ENCODE peak calls at places on chromosomes 6 and 20, in seven cellular contexts. J, A, K, Z, W, L and R are unnamed samples. For H3K4me1 and H3K36me3, the result is how much of the 10 kb centered on the place peaks cover.

GRCh38 chr20:62551408-62552323 is 75.9 kb upstream of the GATA5 start:
- DNase-seq in W (no peak), A (no peak), K (no peak), Z (no peak), L (no peak), J (no peak), R (no peak)

GRCh38 chr20:46156065-46156464 is 38.0 kb downstream of the CD40 start:
- DNase-seq in A (no peak), L (no peak), W (no peak), K (no peak), J (no peak), Z (no peak), R (no peak)

GRCh38 chr6:157381631-157382621 is 936 bp downstream of the ZDHHC14 start:
- DNase-seq in A (peak), Z (peak), J (peak), L (peak), K (peak), W (peak), R (peak)

GRCh38 chr6:33905081-33905609 is 101.3 kb upstream of the MLN start:
- DNase-seq in J (no peak), K (no peak), L (no peak), Z (no peak), A (no peak), W (no peak), R (no peak)

GRCh38 chr6:92810913-92811312 is 608.4 kb downstream of the EPHA7 start:
- DNase-seq in A (no peak), J (peak), K (no peak), W (no peak), Z (no peak), L (no peak), R (no peak)

GRCh38 chr20:51037499-51038110 is 14.7 kb upstream of the KCNG1 start:
- DNase-seq in Z (no peak), W (no peak), A (no peak), K (no peak), L (no peak), J (no peak), R (no peak)

GRCh38 chr6:113732384-113732966 is 124.7 kb upstream of the MARCKS start:
- DNase-seq in W (peak), Z (no peak), A (peak), L (no peak), J (no peak), K (no peak), R (no peak)

GRCh38 chr6:156107514-156108150 is 652.0 kb upstream of the NOX3 start:
- DNase-seq in W (no peak), K (no peak), L (no peak), Z (no peak), A (no peak), J (no peak), R (no peak)

GRCh38 chr20:48831702-48832422 is 4.1 kb upstream of the PREX1 start:
- DNase-seq in L (no peak), Z (peak), W (peak), A (peak), K (no peak), J (peak), R (no peak)

GRCh38 chr20:7629880-7630279 is 310.4 kb downstream of the HAO1 start:
- DNase-seq in K (no peak), A (no peak), L (no peak), J (no peak), Z (no peak), W (no peak), R (no peak)

GRCh38 chr20:19520261-19520660 is 237.8 kb upstream of the RIN2 start:
- DNase-seq in Z (no peak), W (no peak), J (no peak), A (no peak), L (no peak), K (no peak), R (no peak)

GRCh38 chr6:144662812-144663211 is 377.7 kb downstream of the UTRN start:
- DNase-seq in A (no peak), Z (no peak), J (no peak), L (no peak), K (no peak), W (no peak), R (no peak)

GRCh38 chr6:108510461-108511319 is 50.0 kb upstream of the FOXO3 start:
- DNase-seq in W (no peak), K (no peak), J (no peak), A (no peak), Z (no peak), L (no peak), R (no peak)

GRCh38 chr6:133707456-133707855 is 181.5 kb upstream of the TCF21 start:
- DNase-seq in W (no peak), Z (no peak), K (no peak), L (no peak), J (no peak), A (no peak), R (peak)

GRCh38 chr6:158991017-158991723 is 8.8 kb downstream of the RSPH3 start:
- DNase-seq in K (no peak), L (no peak), J (no peak), A (no peak), Z (no peak), W (no peak), R (no peak)

GRCh38 chr20:2617099-2617714 is 35.2 kb upstream of the NOP56 start:
- DNase-seq in J (peak), K (no peak), W (no peak), A (no peak), Z (no peak), L (no peak), R (no peak)

GRCh38 chr6:165599596-165600487 is 63.2 kb downstream of the PDE10A start:
- DNase-seq in A (no peak), Z (no peak), J (no peak), K (no peak), L (no peak), W (no peak), R (no peak)

GRCh38 chr6:111342913-111343312 is 140.1 kb downstream of the REV3L start:
- DNase-seq in W (no peak), A (no peak), J (no peak), K (no peak), L (no peak), Z (no peak), R (no peak)

GRCh38 chr20:60062431-60063336 is 104.5 kb downstream of the CDH26 start:
- DNase-seq in K (no peak), W (peak), A (no peak), Z (no peak), L (no peak), J (no peak), R (peak)

GRCh38 chr6:119541132-119541905 is 191.8 kb upstream of the MAN1A1 start:
- DNase-seq in A (no peak), J (no peak), K (no peak), W (no peak), L (no peak), Z (peak), R (peak)

GRCh38 chr20:49539481-49540231 is 28.3 kb downstream of the PTGIS start:
- DNase-seq in J (no peak), K (no peak), Z (no peak), A (no peak), W (no peak), L (no peak), R (no peak)

GRCh38 chr20:20568604-20569205 is 143.7 kb downstream of the RALGAPA2 start:
- DNase-seq in K (peak), Z (peak), W (no peak), L (no peak), J (no peak), A (no peak), R (no peak)

GRCh38 chr6:31180500-31180899 is 10.0 kb upstream of the POU5F1 start:
- DNase-seq in L (peak), W (peak), A (peak), K (no peak), Z (no peak), J (peak), R (no peak)

GRCh38 chr6:141164042-141164748 is 968.5 kb upstream of the GJE1 start:
- DNase-seq in K (no peak), Z (peak), A (peak), W (no peak), J (no peak), L (no peak), R (no peak)

GRCh38 chr6:10411131-10411914 is 3.6 kb downstream of the TFAP2A start:
- DNase-seq in L (no peak), Z (no peak), J (no peak), K (no peak), W (no peak), A (no peak), R (no peak)

GRCh38 chr20:19756756-19757486 is 1.1 kb upstream of the RIN2 start:
- DNase-seq in J (no peak), A (no peak), L (no peak), Z (no peak), W (no peak), K (no peak), R (no peak)

GRCh38 chr20:57749131-57749690 is 39.4 kb upstream of the PMEPA1 start:
- DNase-seq in L (no peak), Z (no peak), K (no peak), W (no peak), A (peak), J (peak), R (no peak)

GRCh38 chr6:165647041-165647440 is 16.0 kb downstream of the PDE10A start:
- DNase-seq in J (no peak), Z (no peak), K (no peak), W (no peak), A (no peak), L (no peak), R (no peak)

GRCh38 chr20:48265791-48266190 is 480.5 kb upstream of the SULF2 start:
- DNase-seq in J (no peak), K (no peak), Z (no peak), L (no peak), W (no peak), A (no peak), R (no peak)

GRCh38 chr6:28727559-28728211 is 196.1 kb downstream of the TRIM27 start:
- DNase-seq in L (no peak), K (no peak), J (no peak), W (no peak), Z (no peak), A (no peak), R (no peak)

GRCh38 chr20:57627972-57628650 is 7.9 kb upstream of the ZBP1 start:
- DNase-seq in K (no peak), W (no peak), A (peak), Z (peak), J (no peak), L (peak), R (no peak)

GRCh38 chr6:17580518-17581048 is 19.5 kb upstream of the FAM8A1 start:
- DNase-seq in J (peak), Z (no peak), L (peak), K (peak), W (peak), A (peak), R (peak)

GRCh38 chr6:39882567-39882953 is 51.7 kb downstream of the MOCS1 start:
- DNase-seq in A (peak), Z (no peak), W (no peak), L (peak), K (no peak), J (no peak), R (peak)

GRCh38 chr6:137341721-137342195 is 122.6 kb upstream of the IFNGR1 start:
- DNase-seq in A (peak), W (peak), Z (peak), K (peak), J (peak), L (no peak), R (no peak)

GRCh38 chr6:24905485-24905884 is 30.3 kb downstream of the RIPOR2 start:
- DNase-seq in A (no peak), Z (no peak), J (no peak), K (no peak), W (no peak), L (no peak), R (no peak)
- H3K4me1 ChIP-seq in A (under half), Z (under half), J (under half), K (half or more), W (half or more), L (under half), R (under half)

DNA sequence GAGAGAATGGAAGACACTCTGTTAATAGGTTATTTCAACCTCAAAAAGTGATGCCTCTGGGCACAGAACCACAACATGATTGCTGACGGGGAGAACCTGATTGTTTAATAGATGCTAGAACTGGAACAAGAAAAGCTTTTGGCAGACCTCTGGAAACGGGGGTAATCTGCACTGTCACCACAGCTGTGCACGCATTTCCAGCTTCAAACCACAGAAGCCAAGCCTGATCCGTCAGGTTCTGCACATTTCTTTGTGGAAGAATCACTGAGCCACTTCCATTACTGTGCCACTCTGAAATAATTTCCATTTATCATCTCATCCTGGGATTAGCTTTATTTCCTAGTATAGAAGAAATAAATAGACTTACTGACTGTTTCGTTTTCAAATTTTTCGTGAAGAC is 309.3 kb downstream of the FARS2 start:
- DNase-seq in W (no peak), K (no peak), A (no peak), L (no peak), J (no peak), Z (no peak), R (no peak)
- H3K27ac ChIP-seq in W (no peak), K (no peak), A (no peak), L (no peak), J (no peak), Z (no peak), R (no peak)

GRCh38 chr20:31764641-31765305 is 25.7 kb downstream of the TPX2 start:
- DNase-seq in A (no peak), L (no peak), Z (no peak), J (no peak), W (no peak), K (no peak), R (peak)
- H3K36me3 ChIP-seq in A (under half), L (under half), Z (under half), J (under half), W (under half), K (under half), R (half or more)

GRCh38 chr6:20840675-20841074 is 306.4 kb downstream of the CDKAL1 start:
- DNase-seq in Z (no peak), A (no peak), L (no peak), W (no peak), J (no peak), K (no peak), R (no peak)
- H3K4me1 ChIP-seq in Z (under half), A (under half), L (under half), W (under half), J (under half), K (under half), R (under half)

GRCh38 chr6:145893586-145893985 is 70.6 kb downstream of the SHPRH start:
- DNase-seq in K (no peak), A (no peak), J (no peak), Z (no peak), L (no peak), W (no peak), R (no peak)

GRCh38 chr6:145891126-145891525 is 73.0 kb downstream of the SHPRH start:
- DNase-seq in Z (no peak), L (no peak), J (no peak), W (no peak), A (no peak), K (no peak), R (peak)

GRCh38 chr6:145892026-145892425 is 72.1 kb downstream of the SHPRH start:
- DNase-seq in K (no peak), A (no peak), Z (no peak), L (no peak), W (no peak), J (no peak), R (no peak)

GRCh38 chr6:145890422-145890821 is 73.7 kb downstream of the SHPRH start:
- DNase-seq in Z (no peak), W (no peak), L (no peak), J (no peak), A (no peak), K (no peak), R (no peak)

GRCh38 chr6:145891565-145891964 is 72.6 kb downstream of the SHPRH start:
- DNase-seq in A (no peak), K (no peak), J (no peak), L (no peak), Z (no peak), W (no peak), R (no peak)
- H3K27ac ChIP-seq in A (no peak), K (no peak), J (no peak), L (no peak), Z (no peak), W (no peak), R (peak)